ENCODE peak calls at places on chromosomes 7 and 10, in five cellular contexts. U is keratinocyte; E is stimulated activated CD8-positive, alpha-beta memory T cell treated with anti-CD3 and anti-CD28 coated beads, Interleukin-15, amount 100 ng/mL, for 4 hours; Y is NB4; O is HEK293T. S is an unnamed sample.

GRCh38 chr10:104045151-104046089 is 40.3 kb downstream of the COL17A1 start:
- DNase-seq in O (peak; percentile 72), Y (peak; percentile 37), U (no peak), E (no peak), S (peak; percentile 12)

GRCh38 chr10:128036746-128037542 is 89.3 kb downstream of the MKI67 start:
- DNase-seq in O (no peak), Y (no peak), U (no peak), E (no peak), S (no peak)

GRCh38 chr10:131744356-131744755 is 156.5 kb upstream of the PPP2R2D start:
- DNase-seq in E (no peak), O (no peak), U (no peak), Y (no peak), S (no peak)

GRCh38 chr10:111137587-111137986 is 60.8 kb downstream of the ADRA2A start:
- DNase-seq in U (no peak), Y (no peak), O (no peak), E (no peak), S (no peak)

GRCh38 chr10:45308707-45309106 is 6.7 kb downstream of the OR13A1 start:
- DNase-seq in E (no peak), U (no peak), O (no peak), Y (peak; percentile 65), S (peak; percentile 82)

GRCh38 chr10:2356670-2357069 is 619.3 kb upstream of the ADARB2 start:
- DNase-seq in U (no peak), Y (no peak), O (no peak), E (no peak), S (no peak)

GRCh38 chr7:69187824-69188335 is 410.4 kb upstream of the AUTS2 start:
- DNase-seq in O (no peak), Y (no peak), E (no peak), U (no peak), S (no peak)

GRCh38 chr7:129721139-129721538 is 109.6 kb downstream of the NRF1 start:
- DNase-seq in O (no peak), E (no peak), Y (peak; percentile 50), U (no peak), S (no peak)

GRCh38 chr10:113304726-113305125 is 248.1 kb upstream of the HABP2 start:
- DNase-seq in U (no peak), Y (no peak), O (no peak), E (no peak), S (no peak)

GRCh38 chr7:78296689-78297371 is 498.3 kb downstream of the PHTF2 start:
- DNase-seq in U (no peak), O (no peak), Y (no peak), E (no peak), S (no peak)

GRCh38 chr7:12712236-12712635 is 24.8 kb downstream of the ARL4A start:
- DNase-seq in O (no peak), U (no peak), Y (peak; percentile 84), E (no peak), S (no peak)

GRCh38 chr7:112129655-112130323 is 76.4 kb downstream of the DOCK4 start:
- DNase-seq in O (no peak), E (no peak), U (no peak), Y (no peak), S (no peak)

GRCh38 chr7:157471259-157472125 is 134.7 kb downstream of the DNAJB6 start:
- DNase-seq in Y (no peak), O (no peak), E (no peak), U (no peak), S (no peak)

GRCh38 chr10:133526957-133527588 is at the start of gene CYP2E1:
- DNase-seq in O (no peak), Y (no peak), U (no peak), E (no peak), S (no peak)